ENCODE peak calls at places on chromosomes 7 and 10, in six cellular contexts. W is A673; C is H1; B is stimulated activated CD4-positive, alpha-beta T cell treated with anti-CD3 and anti-CD28 coated beads, Interleukin-15, amount 100 ng/mL, for 24 hours; I is NCI-H1105 treated with DMSO at 0.1 percent for 48 hours; Z is NCI-H1092 treated with DMSO at 0.1 percent for 48 hours. N is an unnamed sample.

GRCh38 chr7:108345710-108346336 is 110.4 kb downstream of the NRCAM start:
- DNase-seq in W (no peak), C (no peak), B (no peak), I (no peak), Z (peak; percentile 74), N (no peak)

GRCh38 chr10:128035557-128035973 is 90.7 kb downstream of the MKI67 start:
- DNase-seq in W (peak; percentile 17), C (peak; percentile 95), B (peak; percentile 75), I (no peak), Z (peak; percentile 2), N (peak; percentile 35)

GRCh38 chr10:5583525-5584175 is 58.9 kb downstream of the CALML3 start:
- DNase-seq in W (no peak), C (peak; percentile 67), B (no peak), I (peak; percentile 90), Z (peak; percentile 98), N (peak; percentile 37)

GRCh38 chr10:77603529-77603927 is 34.1 kb downstream of the KCNMA1 start:
- DNase-seq in W (no peak), C (no peak), B (no peak), I (no peak), Z (no peak), N (no peak)

GRCh38 chr10:2839081-2839725 is 228.1 kb upstream of the PFKP start:
- DNase-seq in W (peak; percentile 71), C (peak; percentile 85), B (peak; percentile 63), I (no peak), Z (peak; percentile 2), N (peak; percentile 75)

GRCh38 chr10:14583967-14584366 is 190.7 kb downstream of the FAM107B start:
- DNase-seq in W (no peak), C (no peak), B (no peak), I (no peak), Z (no peak), N (no peak)

GRCh38 chr7:82105463-82105862 is 335.6 kb upstream of the HGF start:
- DNase-seq in W (peak; percentile 68), C (no peak), B (no peak), I (no peak), Z (no peak), N (no peak)

GRCh38 chr7:27606270-27607209 is 56.1 kb downstream of the HIBADH start:
- DNase-seq in W (no peak), C (no peak), B (no peak), I (peak; percentile 97), Z (peak; percentile 83), N (no peak)

GRCh38 chr10:27192284-27192683 is 37.1 kb downstream of the MASTL start:
- DNase-seq in W (no peak), C (no peak), B (no peak), I (no peak), Z (no peak), N (no peak)

GRCh38 chr10:9786576-9786975 is 1231.1 kb upstream of the CELF2 start:
- DNase-seq in W (no peak), C (no peak), B (no peak), I (no peak), Z (no peak), N (no peak)

GRCh38 chr10:78211476-78212110 is 177.9 kb downstream of the RPS24 start:
- DNase-seq in W (peak; percentile 39), C (no peak), B (peak; percentile 10), I (no peak), Z (peak; percentile 14), N (no peak)

GRCh38 chr10:127338391-127339108 is 142.2 kb upstream of the INSYN2A start:
- DNase-seq in W (peak; percentile 44), C (no peak), B (no peak), I (no peak), Z (no peak), N (no peak)

GRCh38 chr10:364267-364775 is 229.1 kb downstream of the ZMYND11 start:
- DNase-seq in W (no peak), C (no peak), B (no peak), I (no peak), Z (no peak), N (no peak)

GRCh38 chr7:120114626-120115025 is 158.3 kb upstream of the KCND2 start:
- DNase-seq in W (no peak), C (no peak), B (no peak), I (no peak), Z (no peak), N (no peak)

GRCh38 chr7:130515315-130516047 is 23.6 kb downstream of the MEST start:
- DNase-seq in W (no peak), C (no peak), B (no peak), I (no peak), Z (no peak), N (no peak)

GRCh38 chr10:43401627-43402026 is 7.4 kb downstream of the HNRNPF start:
- DNase-seq in W (no peak), C (no peak), B (no peak), I (no peak), Z (no peak), N (no peak)

GRCh38 chr10:27893320-27894014 is 105.4 kb downstream of the ODAD2 start:
- DNase-seq in W (peak; percentile 18), C (no peak), B (no peak), I (no peak), Z (no peak), N (no peak)

GRCh38 chr10:63264852-63265617 is 131.9 kb downstream of the NRBF2 start:
- DNase-seq in W (peak; percentile 80), C (no peak), B (peak; percentile 44), I (peak; percentile 10), Z (no peak), N (no peak)

GRCh38 chr10:61798711-61799110 is 102.8 kb upstream of the ARID5B start:
- DNase-seq in W (no peak), C (no peak), B (no peak), I (no peak), Z (no peak), N (no peak)

GRCh38 chr7:99748846-99749579 is 14.0 kb upstream of the CYP3A7 start:
- DNase-seq in W (no peak), C (no peak), B (no peak), I (no peak), Z (no peak), N (no peak)

GRCh38 chr10:48551796-48552591 is 52.9 kb downstream of the ARHGAP22 start:
- DNase-seq in W (peak; percentile 53), C (peak; percentile 63), B (peak; percentile 32), I (peak; percentile 32), Z (peak; percentile 31), N (no peak)

GRCh38 chr7:5429857-5430611 is 6.4 kb upstream of the TNRC18 start:
- DNase-seq in W (peak; percentile 81), C (no peak), B (no peak), I (peak; percentile 47), Z (peak; percentile 63), N (no peak)

GRCh38 chr10:15824498-15824897 is 35.8 kb downstream of the MINDY3 start:
- DNase-seq in W (peak; percentile 12), C (no peak), B (no peak), I (peak; percentile 14), Z (no peak), N (no peak)

GRCh38 chr7:83791737-83792136 is 142.8 kb upstream of the SEMA3E start:
- DNase-seq in W (no peak), C (no peak), B (no peak), I (no peak), Z (no peak), N (no peak)